ENCODE peak calls at places on chromosomes 1 and 21, in nine cellular contexts. C is glomerular endothelial cell; X is left cardiac atrium; U is lung; F is NCI-H1092 treated with DMSO at 0.1 percent for 48 hours; P is iris pigment epithelial cell; W is activated CD4-positive, alpha-beta T cell treated with anti-CD3 and anti-CD28 coated beads for 1 hour; L is progenitor cell of endocrine pancreas; E is G401. Z is an unnamed sample.

GRCh38 chr1:66022904-66023620 is 230.4 kb downstream of the PDE4B start:
- DNase-seq in X (no peak), W (no peak), C (no peak), F (no peak), E (peak), L (no peak), P (peak), U (no peak), Z (no peak)

GRCh38 chr1:101451888-101452287 is 215.1 kb downstream of the S1PR1 start:
- DNase-seq in P (no peak), L (no peak), E (no peak), C (no peak), X (no peak), W (no peak), F (no peak), U (no peak), Z (no peak)

GRCh38 chr1:192702212-192702993 is 66.5 kb downstream of the RGS13 start:
- DNase-seq in U (no peak), L (no peak), C (peak), W (no peak), X (no peak), E (no peak), F (no peak), P (peak), Z (peak)

GRCh38 chr1:22500058-22500457 is 48.4 kb downstream of the ZBTB40 start:
- DNase-seq in C (no peak), E (no peak), P (peak), W (no peak), U (no peak), F (no peak), X (no peak), L (no peak), Z (no peak)

GRCh38 chr1:169102567-169102966 is 3.9 kb upstream of the ATP1B1 start:
- DNase-seq in C (no peak), X (peak), P (peak), W (no peak), L (no peak), F (peak), E (peak), U (peak), Z (peak)

GRCh38 chr1:118948796-118949195 is 39.3 kb downstream of the TBX15 start:
- DNase-seq in E (no peak), U (no peak), W (no peak), L (no peak), C (no peak), F (no peak), X (no peak), P (no peak), Z (no peak)

GRCh38 chr21:37546949-37547614 is 180.5 kb downstream of the DYRK1A start:
- DNase-seq in F (no peak), E (no peak), L (no peak), P (no peak), W (no peak), C (peak), U (no peak), X (no peak), Z (no peak)

GRCh38 chr1:10860682-10861081 is 64.2 kb upstream of the CASZ1 start:
- DNase-seq in P (no peak), U (peak), W (no peak), L (no peak), E (no peak), X (no peak), F (no peak), C (no peak), Z (no peak)

GRCh38 chr1:4756851-4757580 is 102.6 kb downstream of the AJAP1 start:
- DNase-seq in U (no peak), F (no peak), C (no peak), P (no peak), W (no peak), L (no peak), E (no peak), X (no peak), Z (no peak)

GRCh38 chr1:24393892-24394291 is 19.7 kb downstream of the STPG1 start:
- DNase-seq in E (peak), C (no peak), L (no peak), U (peak), W (no peak), X (no peak), P (peak), F (no peak), Z (peak)

GRCh38 chr1:156281281-156282142 is 1.1 kb downstream of the SMG5 start:
- DNase-seq in P (peak), F (no peak), E (peak), U (no peak), L (no peak), W (no peak), C (no peak), X (peak), Z (no peak)

GRCh38 chr1:198548890-198549289 is 8.4 kb upstream of the ATP6V1G3 start:
- DNase-seq in W (no peak), E (no peak), X (no peak), L (no peak), P (no peak), C (no peak), U (no peak), F (no peak), Z (no peak)

GRCh38 chr1:63983391-63984256 is 209.8 kb downstream of the ROR1 start:
- DNase-seq in F (no peak), P (no peak), W (no peak), X (no peak), C (no peak), L (no peak), E (no peak), U (no peak), Z (no peak)

GRCh38 chr21:9767592-9768375 is 753.6 kb upstream of the TPTE start:
- DNase-seq in L (no peak), C (no peak), P (no peak), X (no peak), F (no peak), E (no peak), U (no peak), W (no peak), Z (no peak)

GRCh38 chr1:1421907-1422464 is 910 bp upstream of the ANKRD65 start:
- DNase-seq in F (no peak), X (peak), C (no peak), U (no peak), L (no peak), P (no peak), E (no peak), W (no peak), Z (no peak)

GRCh38 chr1:31417148-31417547 is 4.1 kb downstream of the SERINC2 start:
- DNase-seq in X (no peak), P (no peak), E (no peak), W (no peak), C (no peak), U (no peak), L (no peak), F (no peak), Z (no peak)

GRCh38 chr1:159994896-159995295 is 36.9 kb downstream of the PIGM start:
- DNase-seq in C (no peak), L (no peak), X (no peak), E (no peak), U (no peak), F (no peak), P (no peak), W (no peak), Z (peak)

GRCh38 chr1:41626146-41626545 is 141.7 kb upstream of the EDN2 start:
- DNase-seq in U (no peak), F (no peak), C (no peak), P (no peak), L (no peak), X (no peak), E (no peak), W (no peak), Z (peak)

GRCh38 chr1:155086182-155086741 is 7.6 kb downstream of the EFNA3 start:
- DNase-seq in L (peak), C (no peak), P (peak), U (peak), E (peak), X (peak), W (peak), F (peak), Z (peak)

GRCh38 chr1:234579967-234580366 is 30.0 kb downstream of the IRF2BP2 start:
- DNase-seq in E (no peak), W (no peak), F (no peak), C (no peak), P (no peak), U (no peak), X (no peak), L (no peak), Z (no peak)